ENCODE peak calls at places on chromosomes 4 and X, in nine cellular contexts. I is PC-9; R is cardiac muscle cell; H is ovary; B is CD8-positive, alpha-beta memory T cell; V is breast epithelium; L is upper lobe of right lung; S is heart left ventricle; O is sigmoid colon. Y is an unnamed sample. For H3K4me1, the result is how much of the 10 kb centered on the place peaks cover.

GRCh38 chr4:66687393-66687971 is 857.8 kb downstream of the CENPC start:
- DNase-seq in R (no peak), O (no peak), B (no peak), H (no peak), I (no peak), S (no peak), L (no peak), V (no peak), Y (no peak)

GRCh38 chrX:154043003-154043402 is 23.3 kb upstream of the IRAK1 start:
- DNase-seq in I (no peak), R (no peak), L (no peak), H (no peak), V (no peak), O (no peak), B (no peak), S (no peak), Y (no peak)

GRCh38 chr4:26826721-26827120 is 33.9 kb upstream of the STIM2 start:
- DNase-seq in B (no peak), V (no peak), L (no peak), O (no peak), H (peak), R (no peak), I (no peak), S (peak), Y (no peak)

GRCh38 chr4:103786014-103786413 is 66.2 kb upstream of the TACR3 start:
- DNase-seq in O (no peak), V (no peak), L (no peak), S (no peak), B (no peak), I (peak), H (no peak), R (peak), Y (no peak)

GRCh38 chr4:87209696-87210095 is 10.7 kb downstream of the KLHL8 start:
- DNase-seq in S (peak), L (peak), V (no peak), I (no peak), O (peak), R (no peak), H (no peak), B (no peak), Y (peak)

GRCh38 chrX:104270212-104270611 is 15.5 kb upstream of the ESX1 start:
- DNase-seq in L (no peak), O (no peak), B (no peak), H (no peak), V (no peak), S (no peak), R (no peak), I (no peak), Y (no peak)

GRCh38 chr4:81905966-81906365 is 434.3 kb upstream of the RASGEF1B start:
- DNase-seq in S (no peak), V (no peak), L (no peak), I (no peak), R (no peak), B (no peak), O (no peak), H (no peak), Y (no peak)

GRCh38 chr4:146638801-146639351 is at the start of gene POU4F2:
- DNase-seq in H (no peak), R (peak), B (no peak), S (no peak), L (peak), O (no peak), V (no peak), I (no peak), Y (no peak)

GRCh38 chr4:37885496-37885895 is 5.4 kb upstream of the TBC1D1 start:
- DNase-seq in R (peak), L (no peak), B (no peak), O (peak), I (no peak), S (peak), V (no peak), H (no peak), Y (no peak)

GRCh38 chrX:8404443-8404842 is 60.2 kb upstream of the VCX3B start:
- DNase-seq in S (no peak), R (peak), I (peak), H (no peak), O (no peak), V (no peak), L (no peak), B (no peak), Y (no peak)

GRCh38 chr4:5322321-5322720 is 271.0 kb downstream of the STK32B start:
- DNase-seq in O (no peak), I (no peak), V (no peak), R (no peak), S (no peak), H (no peak), L (no peak), B (no peak), Y (no peak)

GRCh38 chr4:84503495-84504437 is 4.7 kb upstream of the NKX6-1 start:
- DNase-seq in R (peak), B (no peak), V (no peak), O (no peak), H (no peak), L (no peak), I (peak), S (no peak), Y (peak)

GRCh38 chr4:101439926-101440325 is 92.6 kb upstream of the PPP3CA start:
- DNase-seq in L (no peak), O (no peak), R (no peak), S (no peak), V (no peak), I (no peak), B (no peak), H (no peak), Y (no peak)

GRCh38 chr4:20078644-20079043 is 173.1 kb upstream of the SLIT2 start:
- DNase-seq in B (no peak), S (no peak), O (no peak), R (no peak), L (no peak), I (no peak), H (no peak), V (no peak), Y (no peak)

GRCh38 chr4:926538-926937 is 5.6 kb downstream of the GAK start:
- DNase-seq in R (peak), B (no peak), V (no peak), L (peak), I (no peak), S (no peak), O (no peak), H (no peak), Y (no peak)

GRCh38 chr4:138588501-138588900 is 346.4 kb upstream of the SLC7A11 start:
- DNase-seq in I (no peak), L (no peak), H (no peak), O (no peak), B (no peak), R (no peak), V (no peak), S (no peak), Y (no peak)

GRCh38 chrX:44953734-44954502 is 80.9 kb downstream of the KDM6A start:
- DNase-seq in L (no peak), H (no peak), I (no peak), O (no peak), R (peak), V (no peak), B (no peak), S (no peak), Y (no peak)

GRCh38 chr4:48804584-48805301 is 24.7 kb upstream of the FRYL start:
- DNase-seq in H (no peak), V (no peak), B (no peak), L (no peak), I (no peak), R (no peak), O (no peak), S (no peak), Y (no peak)

GRCh38 chr4:38119663-38120374 is 159.6 kb downstream of the PTTG2 start:
- DNase-seq in S (peak), I (peak), R (no peak), H (peak), V (no peak), B (no peak), O (no peak), L (no peak), Y (peak)

GRCh38 chr4:167787231-167787630 is 305.1 kb upstream of the ANXA10 start:
- DNase-seq in I (no peak), O (no peak), S (no peak), L (no peak), B (no peak), H (no peak), V (no peak), R (no peak), Y (no peak)

GRCh38 chr4:8371251-8371995 is 69.1 kb downstream of the ACOX3 start:
- DNase-seq in H (no peak), I (no peak), L (peak), B (no peak), S (no peak), O (no peak), V (no peak), R (no peak), Y (no peak)

GRCh38 chrX:25028726-25029125 is 13.0 kb upstream of the ARX start:
- DNase-seq in O (no peak), S (no peak), V (no peak), H (no peak), B (no peak), R (no peak), I (no peak), L (no peak), Y (no peak)

GRCh38 chr4:119692001-119692400 is 63.4 kb upstream of the PDE5A start:
- DNase-seq in V (no peak), I (no peak), L (no peak), H (no peak), S (peak), B (no peak), O (no peak), R (no peak), Y (no peak)

GRCh38 chr4:1261107-1261928 is 12.4 kb upstream of the CTBP1 start:
- DNase-seq in O (no peak), S (no peak), V (no peak), B (no peak), L (no peak), H (no peak), R (no peak), I (no peak), Y (no peak)

GRCh38 chr4:159006202-159006601 is 96.7 kb upstream of the RAPGEF2 start:
- DNase-seq in S (no peak), R (no peak), I (peak), B (no peak), O (no peak), V (no peak), L (no peak), H (no peak), Y (no peak)

GRCh38 chrX:139423186-139423585 is 107.4 kb upstream of the F9 start:
- DNase-seq in B (no peak), L (no peak), H (no peak), S (no peak), O (no peak), I (no peak), R (no peak), V (no peak), Y (no peak)

GRCh38 chr4:7124643-7125442 is 57.0 kb upstream of the GRPEL1 start:
- DNase-seq in R (no peak), O (peak), V (no peak), H (peak), L (no peak), I (no peak), S (no peak), B (no peak), Y (peak)

GRCh38 chrX:1103360-1103759 is 109.1 kb downstream of the CRLF2 start:
- DNase-seq in O (no peak), V (no peak), I (no peak), L (peak), B (no peak), S (no peak), R (no peak), H (no peak), Y (no peak)

GRCh38 chr4:8538703-8539567 is 41.3 kb upstream of the GPR78 start:
- DNase-seq in H (no peak), O (no peak), S (no peak), I (peak), B (no peak), V (no peak), R (no peak), L (peak), Y (no peak)

GRCh38 chrX:136204571-136204970 is 46.6 kb downstream of the MAP7D3 start:
- DNase-seq in S (peak), I (peak), H (no peak), V (no peak), B (no peak), L (no peak), O (peak), R (no peak), Y (peak)

GRCh38 chrX:136205882-136206281 is 45.3 kb downstream of the MAP7D3 start:
- DNase-seq in L (no peak), S (no peak), H (no peak), V (no peak), O (peak), R (no peak), B (no peak), I (no peak), Y (no peak)

GRCh38 chrX:136201601-136202000 is 49.6 kb downstream of the MAP7D3 start:
- DNase-seq in R (no peak), O (no peak), B (no peak), H (no peak), S (no peak), L (no peak), I (no peak), V (no peak), Y (no peak)

GRCh38 chrX:136202889-136203288 is 48.3 kb downstream of the MAP7D3 start:
- DNase-seq in L (no peak), O (no peak), B (no peak), I (no peak), H (no peak), S (no peak), R (no peak), V (no peak), Y (no peak)

GRCh38 chrX:136203438-136203837 is 47.8 kb downstream of the MAP7D3 start:
- DNase-seq in V (no peak), R (no peak), I (no peak), H (no peak), B (no peak), L (no peak), S (no peak), O (no peak), Y (no peak)
- H3K4me1 ChIP-seq in V (under half), R (under half), I (under half), H (under half), B (under half), L (under half), S (under half), O (under half), Y (half or more)

DNA sequence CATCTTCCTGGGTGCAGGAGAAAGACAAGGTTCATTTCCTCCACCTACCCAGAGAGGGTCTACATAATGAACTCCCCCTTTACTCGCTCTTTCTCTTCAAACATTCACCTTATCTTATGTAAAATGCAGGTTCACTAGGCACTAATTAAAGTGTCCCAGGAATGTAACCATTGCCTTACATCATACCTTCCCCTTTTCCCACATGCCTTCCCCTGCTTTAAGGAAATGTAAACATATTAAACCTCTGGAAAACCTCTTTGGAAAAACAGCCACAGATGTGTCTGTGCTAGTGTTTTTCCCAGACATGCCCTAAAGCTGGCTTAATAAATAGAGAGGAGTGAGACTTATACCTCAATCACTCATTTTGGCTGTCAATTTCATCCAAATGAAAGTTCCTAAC is 15.8 kb downstream of the TBC1D9 start:
- DNase-seq in L (no peak), O (no peak), R (no peak), H (no peak), S (no peak), V (no peak), B (no peak), I (no peak), Y (no peak)
- H3K27ac ChIP-seq in L (no peak), O (no peak), R (no peak), H (no peak), S (no peak), V (peak), B (no peak), I (no peak), Y (no peak)

GRCh38 chr4:147776600-147777175 is 44.8 kb downstream of the ARHGAP10 start:
- DNase-seq in R (no peak), L (no peak), B (no peak), O (no peak), S (no peak), V (no peak), H (no peak), I (no peak), Y (no peak)
- H3K4me1 ChIP-seq in R (under half), L (under half), B (under half), O (under half), S (half or more), V (under half), H (under half), I (under half), Y (half or more)

DNA sequence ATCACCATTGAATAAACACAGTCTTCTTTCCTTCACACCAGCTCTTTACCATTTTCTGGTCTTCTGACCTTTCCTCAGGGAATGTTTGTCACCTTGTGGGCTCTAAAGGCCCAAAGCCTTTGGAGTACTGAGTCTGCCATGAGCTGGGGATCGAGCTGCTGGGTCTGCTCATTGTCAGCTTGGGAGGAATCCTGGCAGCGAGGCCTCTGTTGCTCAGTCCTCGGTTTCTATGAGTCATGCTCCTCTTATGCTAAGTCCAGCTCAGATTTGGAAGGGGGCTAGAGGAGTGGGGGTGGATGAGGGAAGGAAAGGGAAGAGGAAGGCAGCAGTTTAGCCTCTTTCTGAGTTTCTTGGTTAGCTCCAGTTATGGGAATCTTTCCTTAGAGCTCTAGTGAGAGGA is 31.1 kb downstream of the NHSL2 start:
- DNase-seq in H (peak), R (peak), V (no peak), L (no peak), S (peak), B (no peak), O (peak), I (no peak), Y (peak)
- H3K27ac ChIP-seq in H (no peak), R (peak), V (no peak), L (no peak), S (peak), B (no peak), O (peak), I (no peak), Y (peak)

GRCh38 chr4:183995489-183996049 is 90.5 kb downstream of the STOX2 start:
- DNase-seq in R (no peak), H (no peak), V (no peak), O (no peak), I (no peak), S (no peak), B (no peak), L (no peak), Y (no peak)
- H3K4me1 ChIP-seq in R (under half), H (under half), V (under half), O (under half), I (under half), S (under half), B (under half), L (under half), Y (under half)

DNA sequence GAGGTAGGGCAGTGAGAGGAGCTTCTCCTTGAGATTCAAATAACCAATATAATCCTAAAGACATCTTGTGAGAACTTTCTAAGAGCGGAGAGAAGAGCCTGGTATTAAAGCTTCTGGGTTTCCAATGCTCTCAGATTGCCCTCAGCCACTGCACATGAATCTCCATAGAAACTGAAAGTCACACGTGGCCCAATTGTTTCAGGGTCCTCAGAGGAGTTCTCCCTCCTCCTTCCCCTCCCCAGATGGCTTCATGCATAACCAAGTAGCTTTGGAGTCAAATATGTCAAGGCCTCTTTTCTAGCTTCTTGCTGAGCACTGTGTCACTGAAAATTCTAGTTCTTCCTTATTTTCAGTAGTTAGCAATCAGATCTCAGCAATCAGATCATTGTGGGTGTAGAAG is 2.3 kb downstream of the BTK start:
- DNase-seq in B (no peak), R (no peak), L (no peak), S (no peak), I (no peak), V (no peak), O (no peak), H (no peak), Y (no peak)
- H3K27ac ChIP-seq in B (no peak), R (no peak), L (no peak), S (no peak), I (no peak), V (no peak), O (no peak), H (no peak), Y (no peak)

GRCh38 chr4:143391261-143391660 is 54.6 kb downstream of the GAB1 start:
- DNase-seq in L (no peak), S (no peak), H (no peak), I (no peak), V (no peak), O (no peak), B (no peak), R (no peak), Y (no peak)
- H3K4me1 ChIP-seq in L (half or more), S (half or more), H (under half), I (under half), V (under half), O (under half), B (under half), R (under half), Y (half or more)

GRCh38 chrX:40542208-40542607 is 38.6 kb upstream of the ATP6AP2 start:
- DNase-seq in S (no peak), L (no peak), V (no peak), B (no peak), O (no peak), R (no peak), I (no peak), H (no peak), Y (no peak)

GRCh38 chrX:40543661-40544328 is 37.0 kb upstream of the ATP6AP2 start:
- DNase-seq in R (peak), H (no peak), O (no peak), B (no peak), V (no peak), S (no peak), I (peak), L (no peak), Y (no peak)

GRCh38 chrX:40542972-40543371 is 37.8 kb upstream of the ATP6AP2 start:
- DNase-seq in O (no peak), I (no peak), S (no peak), L (no peak), R (no peak), H (no peak), V (no peak), B (no peak), Y (no peak)

GRCh38 chrX:40546870-40547269 is 33.9 kb upstream of the ATP6AP2 start:
- DNase-seq in L (no peak), V (no peak), B (no peak), H (no peak), I (no peak), O (no peak), S (no peak), R (no peak), Y (no peak)

GRCh38 chrX:40544343-40545250 is 36.2 kb upstream of the ATP6AP2 start:
- DNase-seq in O (no peak), I (no peak), H (no peak), S (no peak), R (no peak), B (no peak), L (no peak), V (no peak), Y (no peak)
- H3K27ac ChIP-seq in O (no peak), I (no peak), H (no peak), S (no peak), R (no peak), B (peak), L (peak), V (peak), Y (no peak)